ENCODE peak calls at places on chromosomes 5 and 9, in eight cellular contexts. Y is endothelial cell of umbilical vein, H is fibroblast of lung, X is PC-9, Z is left ventricle myocardium inferior, D is tibial artery, N is right cardiac atrium, B is NT2/D1. U is an unnamed sample.

GRCh38 chr9:119924736-119925135 is 555.5 kb upstream of the BRINP1 start:
- DNase-seq in Y (no peak), H (no peak), X (no peak), Z (no peak), D (no peak), N (no peak), B (no peak), U (no peak)

GRCh38 chr9:114382951-114383865 is 4.6 kb downstream of the AKNA start:
- DNase-seq in Y (no peak), H (peak; percentile 76), X (no peak), Z (no peak), D (peak; percentile 92), N (peak; percentile 74), B (no peak), U (peak; percentile 62)

GRCh38 chr9:131697097-131697496 is 42.8 kb downstream of the RAPGEF1 start:
- DNase-seq in Y (no peak), H (peak; percentile 89), X (no peak), Z (peak; percentile 54), D (no peak), N (peak; percentile 85), B (no peak), U (no peak)

GRCh38 chr5:129171194-129171944 is 76.8 kb downstream of the ISOC1 start:
- DNase-seq in Y (no peak), H (no peak), X (no peak), Z (no peak), D (no peak), N (no peak), B (no peak), U (no peak)

GRCh38 chr5:66337827-66338226 is 193.7 kb downstream of the SREK1 start:
- DNase-seq in Y (no peak), H (no peak), X (no peak), Z (no peak), D (no peak), N (no peak), B (no peak), U (no peak)

GRCh38 chr5:30502277-30502676 is 691.2 kb upstream of the CDH6 start:
- DNase-seq in Y (no peak), H (peak; percentile 26), X (no peak), Z (no peak), D (no peak), N (no peak), B (no peak), U (no peak)

GRCh38 chr5:109877670-109878045 is 187.9 kb downstream of the MAN2A1 start:
- DNase-seq in Y (no peak), H (no peak), X (peak; percentile 52), Z (no peak), D (no peak), N (no peak), B (no peak), U (no peak)

GRCh38 chr9:125180876-125181275 is 8.7 kb downstream of the PPP6C start:
- DNase-seq in Y (no peak), H (no peak), X (no peak), Z (no peak), D (no peak), N (no peak), B (no peak), U (no peak)

GRCh38 chr5:151288180-151288579 is 15.4 kb downstream of the SLC36A3 start:
- DNase-seq in Y (no peak), H (no peak), X (peak; percentile 79), Z (no peak), D (no peak), N (no peak), B (no peak), U (no peak)

GRCh38 chr9:87392091-87392490 is 105.6 kb upstream of the DAPK1 start:
- DNase-seq in Y (no peak), H (no peak), X (no peak), Z (no peak), D (no peak), N (no peak), B (no peak), U (no peak)

GRCh38 chr9:122227576-122227903 is 1.2 kb downstream of the LHX6 start:
- DNase-seq in Y (no peak), H (no peak), X (no peak), Z (no peak), D (no peak), N (no peak), B (no peak), U (no peak)

GRCh38 chr9:35035851-35036701 is 36.3 kb downstream of the VCP start:
- DNase-seq in Y (peak; percentile 44), H (peak; percentile 63), X (no peak), Z (peak; percentile 71), D (peak; percentile 71), N (peak; percentile 92), B (no peak), U (peak; percentile 25)

GRCh38 chr5:59724482-59725392 is 168.8 kb downstream of the PDE4D start:
- DNase-seq in Y (peak; percentile 39), H (peak; percentile 70), X (no peak), Z (no peak), D (no peak), N (no peak), B (peak; percentile 25), U (no peak)

GRCh38 chr9:94872921-94873511 is 146.5 kb downstream of the AOPEP start:
- DNase-seq in Y (peak; percentile 67), H (no peak), X (no peak), Z (no peak), D (no peak), N (no peak), B (no peak), U (no peak)

GRCh38 chr5:151157426-151158286 is at the start of gene ANXA6:
- DNase-seq in Y (peak; percentile 83), H (peak; percentile 73), X (peak; percentile 43), Z (peak; percentile 91), D (peak; percentile 94), N (peak; percentile 97), B (peak; percentile 67), U (peak; percentile 64)

GRCh38 chr5:173867173-173867679 is 20.9 kb upstream of the CPEB4 start:
- DNase-seq in Y (no peak), H (no peak), X (no peak), Z (no peak), D (no peak), N (no peak), B (no peak), U (no peak)

GRCh38 chr9:113505963-113506624 is 42.6 kb downstream of the RGS3 start:
- DNase-seq in Y (no peak), H (no peak), X (no peak), Z (no peak), D (no peak), N (no peak), B (peak; percentile 30), U (no peak)

GRCh38 chr5:446864-447263 is 3.9 kb downstream of the EXOC3 start:
- DNase-seq in Y (peak; percentile 32), H (peak; percentile 61), X (no peak), Z (no peak), D (no peak), N (no peak), B (no peak), U (peak; percentile 36)

GRCh38 chr5:103452089-103452488 is 110.5 kb downstream of the NUDT12 start:
- DNase-seq in Y (no peak), H (no peak), X (no peak), Z (no peak), D (no peak), N (no peak), B (no peak), U (no peak)

GRCh38 chr5:141488591-141489478 is at the start of gene PCDHGC5:
- DNase-seq in Y (no peak), H (peak; percentile 60), X (no peak), Z (no peak), D (no peak), N (no peak), B (no peak), U (no peak)

GRCh38 chr9:5184776-5185175 is 663 bp downstream of the INSL6 start:
- DNase-seq in Y (no peak), H (no peak), X (no peak), Z (no peak), D (no peak), N (no peak), B (no peak), U (no peak)

GRCh38 chr5:171906703-171907590 is 99.5 kb downstream of the FBXW11 start:
- DNase-seq in Y (no peak), H (no peak), X (no peak), Z (no peak), D (no peak), N (no peak), B (no peak), U (no peak)
- H3K4me3 ChIP-seq in Y (no peak overlapping the region), H (no peak overlapping the region), X (no peak overlapping the region), Z (no peak overlapping the region), D (no peak overlapping the region), N (no peak overlapping the region), B (no peak overlapping the region), U (no peak overlapping the region)

DNA sequence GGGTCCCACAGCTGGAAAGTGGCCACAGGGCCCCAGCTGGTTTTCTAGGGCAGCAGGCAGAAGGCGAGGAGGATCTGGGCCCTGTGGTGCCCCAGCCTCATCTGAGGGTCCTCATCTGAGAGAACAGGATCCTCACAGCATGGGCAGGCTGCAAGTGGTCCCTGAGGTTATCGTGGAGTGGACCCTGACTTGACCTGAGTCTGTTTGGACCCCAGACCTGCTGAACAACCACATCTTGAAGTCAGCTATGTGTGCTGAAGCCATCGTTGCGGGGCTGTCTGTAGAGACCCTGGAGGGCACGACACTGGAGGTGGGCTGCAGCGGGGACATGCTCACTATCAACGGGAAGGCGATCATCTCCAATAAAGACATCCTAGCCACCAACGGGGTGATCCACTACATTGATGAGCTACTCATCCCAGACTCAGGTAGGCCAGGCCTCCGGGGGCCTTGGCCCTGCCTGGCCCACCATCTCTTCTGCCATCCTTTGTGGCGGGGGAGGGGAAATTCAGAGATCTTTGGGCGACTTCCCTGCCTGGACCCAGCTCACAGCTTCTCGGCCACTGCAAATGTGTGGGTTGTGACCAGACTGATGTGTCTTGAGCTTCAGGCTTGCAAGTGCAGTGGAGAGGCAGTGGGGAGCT is 24.0 kb downstream of the TGFBI start:
- DNase-seq in Y (no peak), H (no peak), X (no peak), Z (no peak), D (no peak), N (peak; percentile 50), B (no peak), U (no peak)
- H3K4me1 ChIP-seq in Y (peaks cover 29% of the 10 kb centered on the region), H (peaks cover 41% of the 10 kb centered on the region), X (peaks cover 45% of the 10 kb centered on the region), Z (peaks cover 46% of the 10 kb centered on the region), D (peaks cover 54% of the 10 kb centered on the region), N (peaks cover 7% of the 10 kb centered on the region), B (peaks cover 8% of the 10 kb centered on the region), U (no peaks in the 10 kb centered on the region)

DNA sequence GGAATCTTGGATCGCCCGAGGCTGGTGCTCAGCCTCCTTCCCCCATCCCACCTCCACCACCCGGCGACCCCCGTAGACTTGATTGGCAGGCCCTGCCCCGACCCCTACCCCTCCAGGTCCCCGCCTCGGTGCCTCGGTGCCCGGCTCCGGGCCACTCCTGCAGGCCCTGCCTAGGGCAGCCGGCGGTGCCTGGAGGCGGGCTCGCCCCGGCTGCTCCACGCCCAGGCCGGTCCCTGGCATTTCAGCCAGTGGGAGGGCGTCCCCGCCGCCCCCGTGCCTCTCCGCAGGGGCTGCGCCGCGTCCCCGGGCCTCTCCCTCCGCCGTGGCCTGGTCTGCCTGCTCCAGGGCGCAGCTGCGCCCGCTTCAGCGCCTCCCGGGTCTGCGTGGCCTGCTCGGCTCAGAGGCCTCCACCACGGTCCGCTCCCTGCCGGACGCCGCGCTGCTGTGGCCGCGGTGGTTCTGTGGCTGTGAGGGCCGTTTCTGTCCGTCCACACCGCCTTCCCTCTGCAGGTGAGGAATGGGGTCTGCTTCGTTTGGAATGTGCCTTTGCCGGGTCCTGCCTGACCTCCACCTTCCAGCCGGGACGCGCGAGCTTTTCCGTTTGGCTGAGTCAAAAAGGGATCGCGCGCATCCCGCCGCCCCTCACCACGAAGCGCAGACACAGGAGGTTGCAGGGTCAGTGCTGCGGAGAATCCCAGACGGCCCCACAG is 48.3 kb upstream of the IRX4 start:
- DNase-seq in Y (no peak), H (no peak), X (no peak), Z (peak; percentile 37), D (peak; percentile 70), N (peak; percentile 81), B (no peak), U (no peak)
- H3K4me3 ChIP-seq in Y (no peak overlapping the region), H (no peak overlapping the region), X (no peak overlapping the region), Z (peak overlapping the region; percentile 71), D (peak overlapping the region; percentile 41), N (peak overlapping the region; percentile 55), B (peak overlapping the region; percentile 64), U (no peak overlapping the region)

GRCh38 chr5:140342896-140343295 is 3.5 kb downstream of the HBEGF start:
- DNase-seq in Y (no peak), H (no peak), X (no peak), Z (no peak), D (no peak), N (no peak), B (no peak), U (no peak)
- H3K4me1 ChIP-seq in Y (peaks cover 57% of the 10 kb centered on the region), H (peaks cover 24% of the 10 kb centered on the region), X (peaks cover 69% of the 10 kb centered on the region), Z (peaks cover 97% of the 10 kb centered on the region), D (peaks cover 51% of the 10 kb centered on the region), N (peaks cover 17% of the 10 kb centered on the region), B (peaks cover 9% of the 10 kb centered on the region), U (peaks cover 44% of the 10 kb centered on the region)